ENCODE peak calls at places on chromosomes 1 and 21, in nine cellular contexts. One of them, this sample, is unnamed. For H3K9me3, the result is how much of the 10 kb centered on the place peaks cover.

GRCh38 chr1:22325531-22326371 is 125.9 kb upstream of the ZBTB40 start:
- DNase-seq in CD8-positive, alpha-beta T cell: no peak
- DNase-seq in colonic mucosa: no peak
- DNase-seq in GM23248: no peak
- DNase-seq in lower lobe of right lung: no peak
- DNase-seq in lung: no peak
- DNase-seq in heart right ventricle: no peak
- DNase-seq in small intestine: no peak
- DNase-seq in fibroblast of lung: no peak
- DNase-seq in this sample: no peak

GRCh38 chr1:78069784-78070183 is 24.0 kb downstream of the GIPC2 start:
- DNase-seq in CD8-positive, alpha-beta T cell: no peak
- DNase-seq in colonic mucosa: no peak
- DNase-seq in GM23248: peak
- DNase-seq in lower lobe of right lung: no peak
- DNase-seq in lung: no peak
- DNase-seq in heart right ventricle: no peak
- DNase-seq in small intestine: no peak
- DNase-seq in fibroblast of lung: no peak
- DNase-seq in this sample: no peak

GRCh38 chr1:46333300-46334029 is 7.1 kb upstream of the NSUN4 start:
- DNase-seq in CD8-positive, alpha-beta T cell: no peak
- DNase-seq in colonic mucosa: peak
- DNase-seq in GM23248: peak
- DNase-seq in lower lobe of right lung: no peak
- DNase-seq in lung: no peak
- DNase-seq in heart right ventricle: no peak
- DNase-seq in small intestine: peak
- DNase-seq in fibroblast of lung: peak
- DNase-seq in this sample: no peak

GRCh38 chr1:29603622-29604021 is 367.3 kb downstream of the PTPRU start:
- DNase-seq in CD8-positive, alpha-beta T cell: no peak
- DNase-seq in colonic mucosa: no peak
- DNase-seq in GM23248: no peak
- DNase-seq in lower lobe of right lung: no peak
- DNase-seq in lung: peak
- DNase-seq in heart right ventricle: no peak
- DNase-seq in small intestine: no peak
- DNase-seq in fibroblast of lung: no peak
- DNase-seq in this sample: no peak

GRCh38 chr1:230808268-230808872 is 60.0 kb downstream of the C1orf198 start:
- DNase-seq in CD8-positive, alpha-beta T cell: no peak
- DNase-seq in colonic mucosa: no peak
- DNase-seq in GM23248: peak
- DNase-seq in lower lobe of right lung: no peak
- DNase-seq in lung: peak
- DNase-seq in heart right ventricle: no peak
- DNase-seq in small intestine: no peak
- DNase-seq in fibroblast of lung: no peak
- DNase-seq in this sample: no peak

GRCh38 chr1:53546409-53547155 is 87.4 kb downstream of the DMRTB1 start:
- DNase-seq in CD8-positive, alpha-beta T cell: no peak
- DNase-seq in colonic mucosa: no peak
- DNase-seq in GM23248: no peak
- DNase-seq in lower lobe of right lung: peak
- DNase-seq in lung: no peak
- DNase-seq in heart right ventricle: no peak
- DNase-seq in small intestine: no peak
- DNase-seq in fibroblast of lung: no peak
- DNase-seq in this sample: no peak

GRCh38 chr21:14119038-14119437 is 91.7 kb downstream of the LIPI start:
- DNase-seq in CD8-positive, alpha-beta T cell: no peak
- DNase-seq in colonic mucosa: no peak
- DNase-seq in GM23248: peak
- DNase-seq in lower lobe of right lung: no peak
- DNase-seq in lung: no peak
- DNase-seq in heart right ventricle: no peak
- DNase-seq in small intestine: no peak
- DNase-seq in fibroblast of lung: no peak
- DNase-seq in this sample: no peak

GRCh38 chr1:19651141-19651737 is 7.1 kb downstream of the NBL1 start:
- DNase-seq in CD8-positive, alpha-beta T cell: peak
- DNase-seq in colonic mucosa: no peak
- DNase-seq in GM23248: peak
- DNase-seq in lower lobe of right lung: no peak
- DNase-seq in lung: no peak
- DNase-seq in heart right ventricle: peak
- DNase-seq in small intestine: no peak
- DNase-seq in fibroblast of lung: peak
- DNase-seq in this sample: peak

GRCh38 chr1:26429741-26430140 is 2.4 kb upstream of the DHDDS start:
- DNase-seq in CD8-positive, alpha-beta T cell: no peak
- DNase-seq in colonic mucosa: no peak
- DNase-seq in GM23248: no peak
- DNase-seq in lower lobe of right lung: no peak
- DNase-seq in lung: no peak
- DNase-seq in heart right ventricle: no peak
- DNase-seq in small intestine: no peak
- DNase-seq in fibroblast of lung: no peak
- DNase-seq in this sample: no peak

GRCh38 chr1:5890346-5891106 is 101.7 kb downstream of the NPHP4 start:
- DNase-seq in CD8-positive, alpha-beta T cell: no peak
- DNase-seq in colonic mucosa: no peak
- DNase-seq in GM23248: no peak
- DNase-seq in lower lobe of right lung: peak
- DNase-seq in lung: no peak
- DNase-seq in heart right ventricle: no peak
- DNase-seq in small intestine: no peak
- DNase-seq in fibroblast of lung: no peak
- DNase-seq in this sample: no peak

GRCh38 chr1:5889462-5889861 is 102.8 kb downstream of the NPHP4 start:
- DNase-seq in CD8-positive, alpha-beta T cell: no peak
- DNase-seq in colonic mucosa: no peak
- DNase-seq in GM23248: no peak
- DNase-seq in lower lobe of right lung: peak
- DNase-seq in lung: no peak
- DNase-seq in heart right ventricle: no peak
- DNase-seq in small intestine: no peak
- DNase-seq in fibroblast of lung: no peak
- DNase-seq in this sample: no peak

GRCh38 chr1:5888606-5889211 is 103.5 kb downstream of the NPHP4 start:
- DNase-seq in CD8-positive, alpha-beta T cell: no peak
- DNase-seq in colonic mucosa: no peak
- DNase-seq in GM23248: no peak
- DNase-seq in lower lobe of right lung: peak
- DNase-seq in lung: no peak
- DNase-seq in heart right ventricle: peak
- DNase-seq in small intestine: no peak
- DNase-seq in fibroblast of lung: no peak
- DNase-seq in this sample: no peak

GRCh38 chr1:5891141-5891540 is 101.1 kb downstream of the NPHP4 start:
- DNase-seq in CD8-positive, alpha-beta T cell: no peak
- DNase-seq in colonic mucosa: no peak
- DNase-seq in GM23248: no peak
- DNase-seq in lower lobe of right lung: peak
- DNase-seq in lung: no peak
- DNase-seq in heart right ventricle: no peak
- DNase-seq in small intestine: no peak
- DNase-seq in fibroblast of lung: no peak
- DNase-seq in this sample: no peak

GRCh38 chr1:5889901-5890300 is 102.3 kb downstream of the NPHP4 start:
- DNase-seq in CD8-positive, alpha-beta T cell: no peak
- DNase-seq in colonic mucosa: no peak
- DNase-seq in GM23248: no peak
- DNase-seq in lower lobe of right lung: peak
- DNase-seq in lung: no peak
- DNase-seq in heart right ventricle: peak
- DNase-seq in small intestine: no peak
- DNase-seq in fibroblast of lung: no peak
- DNase-seq in this sample: no peak
- H3K27ac ChIP-seq in CD8-positive, alpha-beta T cell: no peak
- H3K27ac ChIP-seq in colonic mucosa: no peak
- H3K27ac ChIP-seq in GM23248: no peak
- H3K27ac ChIP-seq in lower lobe of right lung: no peak
- H3K27ac ChIP-seq in lung: no peak
- H3K27ac ChIP-seq in heart right ventricle: no peak
- H3K27ac ChIP-seq in small intestine: no peak
- H3K27ac ChIP-seq in fibroblast of lung: no peak
- H3K27ac ChIP-seq in this sample: no peak

GRCh38 chr1:2864203-2864905 is 62.9 kb upstream of the TTC34 start:
- DNase-seq in CD8-positive, alpha-beta T cell: no peak
- DNase-seq in colonic mucosa: no peak
- DNase-seq in GM23248: no peak
- DNase-seq in lower lobe of right lung: no peak
- DNase-seq in lung: no peak
- DNase-seq in heart right ventricle: no peak
- DNase-seq in small intestine: no peak
- DNase-seq in fibroblast of lung: no peak
- DNase-seq in this sample: peak

GRCh38 chr1:2865000-2865399 is 63.5 kb upstream of the TTC34 start:
- DNase-seq in CD8-positive, alpha-beta T cell: no peak
- DNase-seq in colonic mucosa: no peak
- DNase-seq in GM23248: no peak
- DNase-seq in lower lobe of right lung: no peak
- DNase-seq in lung: no peak
- DNase-seq in heart right ventricle: no peak
- DNase-seq in small intestine: no peak
- DNase-seq in fibroblast of lung: no peak
- DNase-seq in this sample: peak

GRCh38 chr1:2866415-2867086 is 65.1 kb upstream of the TTC34 start:
- DNase-seq in CD8-positive, alpha-beta T cell: no peak
- DNase-seq in colonic mucosa: no peak
- DNase-seq in GM23248: no peak
- DNase-seq in lower lobe of right lung: no peak
- DNase-seq in lung: no peak
- DNase-seq in heart right ventricle: no peak
- DNase-seq in small intestine: no peak
- DNase-seq in fibroblast of lung: no peak
- DNase-seq in this sample: peak

GRCh38 chr1:2867087-2867425 is 65.6 kb upstream of the TTC34 start:
- DNase-seq in CD8-positive, alpha-beta T cell: no peak
- DNase-seq in colonic mucosa: no peak
- DNase-seq in GM23248: no peak
- DNase-seq in lower lobe of right lung: no peak
- DNase-seq in lung: no peak
- DNase-seq in heart right ventricle: no peak
- DNase-seq in small intestine: no peak
- DNase-seq in fibroblast of lung: no peak
- DNase-seq in this sample: no peak

DNA sequence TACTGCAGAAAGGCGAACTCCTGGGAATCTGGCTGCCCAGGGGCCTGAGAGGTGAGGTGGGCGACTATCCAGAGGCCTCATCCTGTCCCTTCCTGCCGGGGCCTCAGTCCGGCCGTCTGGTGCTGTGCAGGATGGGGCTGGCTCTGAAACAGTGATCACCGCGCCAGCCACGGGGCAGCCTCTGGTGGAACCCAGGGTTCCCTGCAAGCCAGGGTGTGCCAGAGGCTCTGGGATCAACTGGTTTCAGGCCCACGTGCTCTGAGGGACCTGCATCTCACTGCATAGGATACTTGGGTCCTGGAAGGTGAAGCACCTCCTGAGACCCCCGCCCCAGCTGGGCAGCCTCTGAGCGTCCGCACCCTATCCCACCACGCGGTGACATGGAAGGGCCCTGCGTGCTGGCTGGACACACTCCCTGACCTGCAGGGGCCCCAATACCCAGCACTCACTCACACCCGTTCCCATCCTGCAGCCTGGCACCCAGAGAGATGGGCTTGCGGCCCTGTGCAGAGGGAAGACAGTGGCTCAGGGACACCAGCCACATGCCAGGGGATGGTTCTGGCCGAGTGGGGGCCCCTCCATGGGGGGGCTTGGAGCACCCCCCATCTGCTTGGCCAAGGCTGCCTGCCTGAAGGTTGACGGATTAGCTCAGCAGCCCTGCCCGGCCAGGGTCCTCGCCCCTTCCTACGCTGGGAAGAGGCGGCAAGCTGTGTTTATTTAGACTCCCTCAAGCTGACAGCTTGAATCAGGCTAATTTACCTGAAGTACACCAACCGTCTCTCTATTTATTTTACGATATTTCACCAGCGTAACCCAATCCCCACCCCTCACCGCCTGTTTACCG is 64.3 kb upstream of the TTC34 start:
- DNase-seq in CD8-positive, alpha-beta T cell: no peak
- DNase-seq in colonic mucosa: no peak
- DNase-seq in GM23248: no peak
- DNase-seq in lower lobe of right lung: no peak
- DNase-seq in lung: no peak
- DNase-seq in heart right ventricle: no peak
- DNase-seq in small intestine: no peak
- DNase-seq in fibroblast of lung: no peak
- DNase-seq in this sample: peak
- H3K9me3 ChIP-seq in CD8-positive, alpha-beta T cell: under half
- H3K9me3 ChIP-seq in colonic mucosa: under half
- H3K9me3 ChIP-seq in GM23248: under half
- H3K9me3 ChIP-seq in lower lobe of right lung: under half
- H3K9me3 ChIP-seq in lung: under half
- H3K9me3 ChIP-seq in heart right ventricle: under half
- H3K9me3 ChIP-seq in small intestine: under half
- H3K9me3 ChIP-seq in fibroblast of lung: under half
- H3K9me3 ChIP-seq in this sample: under half

GRCh38 chr1:92993581-92993980 is 32.3 kb upstream of the DIPK1A start:
- DNase-seq in CD8-positive, alpha-beta T cell: no peak
- DNase-seq in colonic mucosa: no peak
- DNase-seq in GM23248: no peak
- DNase-seq in lower lobe of right lung: no peak
- DNase-seq in lung: no peak
- DNase-seq in heart right ventricle: no peak
- DNase-seq in small intestine: no peak
- DNase-seq in fibroblast of lung: no peak
- DNase-seq in this sample: no peak
- H3K27ac ChIP-seq in CD8-positive, alpha-beta T cell: no peak
- H3K27ac ChIP-seq in colonic mucosa: no peak
- H3K27ac ChIP-seq in GM23248: no peak
- H3K27ac ChIP-seq in lower lobe of right lung: no peak
- H3K27ac ChIP-seq in lung: no peak
- H3K27ac ChIP-seq in heart right ventricle: no peak
- H3K27ac ChIP-seq in small intestine: no peak
- H3K27ac ChIP-seq in fibroblast of lung: no peak
- H3K27ac ChIP-seq in this sample: no peak

DNA sequence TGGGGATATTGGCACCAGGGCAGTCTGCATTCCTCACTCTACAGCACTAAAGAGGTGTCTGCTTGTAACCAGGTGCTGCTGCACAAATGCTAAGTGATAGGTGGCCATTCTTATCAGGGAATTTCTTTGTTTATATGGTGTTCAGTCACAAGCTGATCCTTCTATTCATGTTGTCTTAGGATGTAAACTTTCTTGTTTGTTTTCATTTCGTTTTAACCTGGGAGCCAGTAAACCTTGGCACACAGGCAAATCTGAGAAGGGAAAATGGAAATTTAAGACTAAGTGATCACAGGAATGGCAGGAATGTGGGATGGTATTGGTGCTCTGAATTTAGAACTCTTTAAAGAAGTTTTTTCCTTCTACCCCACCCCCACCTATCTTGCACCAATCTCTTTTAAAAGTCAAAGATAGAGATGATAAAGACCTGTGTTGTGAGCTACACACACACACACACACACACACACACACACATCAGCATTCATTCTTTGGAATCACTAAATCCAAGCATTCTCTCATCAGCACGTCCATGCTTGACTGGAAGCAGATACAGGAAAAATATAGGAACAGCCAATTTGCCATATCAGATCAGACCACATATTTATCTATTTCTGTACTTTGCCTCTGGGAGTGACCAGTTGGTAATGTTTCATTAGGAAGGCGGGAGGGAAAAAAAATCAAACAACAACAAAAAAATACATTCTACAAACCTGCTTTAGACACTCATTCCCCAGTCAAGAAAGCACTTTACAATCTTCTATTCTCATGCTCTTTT is 451.4 kb upstream of the ADGRL2 start:
- DNase-seq in CD8-positive, alpha-beta T cell: no peak
- DNase-seq in colonic mucosa: no peak
- DNase-seq in GM23248: no peak
- DNase-seq in lower lobe of right lung: no peak
- DNase-seq in lung: no peak
- DNase-seq in heart right ventricle: no peak
- DNase-seq in small intestine: peak
- DNase-seq in fibroblast of lung: no peak
- DNase-seq in this sample: no peak
- H3K9me3 ChIP-seq in CD8-positive, alpha-beta T cell: under half
- H3K9me3 ChIP-seq in colonic mucosa: under half
- H3K9me3 ChIP-seq in GM23248: under half
- H3K9me3 ChIP-seq in lower lobe of right lung: under half
- H3K9me3 ChIP-seq in lung: under half
- H3K9me3 ChIP-seq in heart right ventricle: under half
- H3K9me3 ChIP-seq in small intestine: under half
- H3K9me3 ChIP-seq in fibroblast of lung: under half
- H3K9me3 ChIP-seq in this sample: under half

This sample was measured in right cardiac atrium.